ENCODE peak calls at places on chromosomes 16 and 17, in five cellular contexts. A is K562, U is HepG2, X is GM12878, R is H1. J is an unnamed sample.

GRCh38 chr17:73706858-73707257 is 62.6 kb upstream of the SDK2 start:
- DNase-seq in X (no peak), A (no peak), U (no peak), R (no peak), J (no peak)

GRCh38 chr17:82914375-82914774 is 74.6 kb upstream of the ZNF750 start:
- DNase-seq in X (no peak), U (no peak), R (no peak), A (no peak), J (no peak)

GRCh38 chr17:28570716-28571254 is 539 bp downstream of the PIGS start:
- DNase-seq in A (peak; percentile 66), X (no peak), U (peak; percentile 47), R (no peak), J (no peak)

GRCh38 chr17:66778531-66778930 is 56.4 kb upstream of the CACNG5 start:
- DNase-seq in R (no peak), U (no peak), X (no peak), A (no peak), J (no peak)

GRCh38 chr17:1736348-1737281 is 6.1 kb upstream of the SERPINF2 start:
- DNase-seq in X (no peak), A (peak; percentile 78), R (no peak), U (peak; percentile 98), J (no peak)

GRCh38 chr17:66737524-66737923 is 97.4 kb upstream of the CACNG5 start:
- DNase-seq in U (no peak), A (no peak), R (peak; percentile 19), X (no peak), J (no peak)

GRCh38 chr17:51860934-51861561 is 297.5 kb downstream of the CA10 start:
- DNase-seq in X (no peak), R (peak; percentile 43), U (peak; percentile 44), A (peak; percentile 32), J (peak; percentile 18)

GRCh38 chr17:77453613-77454559 is 313.1 kb downstream of the SEC14L1 start:
- DNase-seq in X (no peak), U (peak; percentile 98), A (peak; percentile 62), R (no peak), J (no peak)

GRCh38 chr16:79610771-79611170 is 10.2 kb upstream of the MAF start:
- DNase-seq in U (no peak), A (no peak), R (no peak), X (no peak), J (no peak)

GRCh38 chr17:57943140-57943539 is 12.1 kb downstream of the CUEDC1 start:
- DNase-seq in A (no peak), U (no peak), X (no peak), R (no peak), J (no peak)

GRCh38 chr17:81153340-81153803 is 11.9 kb upstream of the PVALEF start:
- DNase-seq in R (no peak), A (peak; percentile 70), X (no peak), U (no peak), J (no peak)

GRCh38 chr17:81030726-81031570 is 4.0 kb upstream of the BAIAP2 start:
- DNase-seq in U (peak; percentile 40), X (no peak), A (no peak), R (no peak), J (no peak)

GRCh38 chr17:2975469-2975958 is 87.9 kb downstream of the OR1D5 start:
- DNase-seq in U (peak; percentile 87), A (no peak), X (no peak), R (no peak), J (peak; percentile 90)

DNA sequence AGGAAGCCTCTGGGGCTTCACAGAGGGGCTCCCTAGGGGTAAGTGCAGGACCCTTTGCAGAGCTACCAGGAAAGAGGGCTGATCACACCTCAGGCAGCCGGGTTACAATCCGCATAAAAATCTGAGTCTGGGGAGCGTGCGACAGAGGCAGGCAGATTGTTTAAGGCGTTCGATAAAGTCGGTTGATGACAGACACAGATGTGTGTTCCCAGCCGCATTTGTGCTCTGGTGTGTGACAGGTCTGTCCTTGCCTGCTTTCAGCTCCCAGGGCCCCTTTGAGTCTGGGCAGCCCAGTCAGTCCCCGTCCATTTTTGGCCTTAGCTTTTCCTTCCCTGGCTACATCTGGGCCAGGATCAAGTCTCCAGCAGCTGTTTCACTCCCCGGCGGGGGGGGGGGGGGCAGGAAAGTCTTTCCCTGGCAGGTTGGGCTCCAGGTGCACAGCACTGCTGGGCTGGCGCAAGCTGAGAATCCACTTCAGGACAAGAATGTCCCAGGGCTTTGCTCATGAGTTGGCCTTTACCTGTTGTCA is 1.3 kb upstream of the ZACN start:
- DNase-seq in X (no peak), U (no peak), A (peak; percentile 49), R (no peak), J (no peak)
- TF ChIP-seq EZH2 in X (no peak), U (no peak), A (no peak), R (no peak), J (no peak)

GRCh38 chr17:6314311-6314710 is 120.6 kb downstream of the AIPL1 start:
- DNase-seq in A (no peak), X (no peak), R (no peak), U (no peak), J (no peak)

DNA sequence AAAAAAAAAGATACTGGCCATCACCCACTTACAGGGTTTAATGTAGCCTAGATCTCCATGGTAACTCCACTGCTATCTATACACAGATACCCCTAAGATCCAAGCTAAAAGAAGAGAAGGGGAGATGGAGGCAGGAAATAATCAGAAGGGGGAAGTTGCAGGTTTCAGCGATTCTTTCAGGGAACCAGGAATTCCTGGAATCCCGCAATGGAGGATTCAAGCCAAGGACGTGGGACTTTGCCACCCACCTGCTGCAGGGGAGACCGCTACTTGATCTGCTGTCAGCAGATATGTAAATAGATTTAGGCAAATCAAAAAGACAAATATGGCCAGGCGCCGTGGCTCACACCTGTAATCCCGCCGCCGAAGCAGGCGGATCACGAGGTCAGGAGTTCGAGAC is 121.1 kb downstream of the AIPL1 start:
- DNase-seq in R (no peak), U (no peak), A (no peak), X (no peak), J (no peak)
- TF ChIP-seq ZNF274 in R (no peak), U (no peak), A (no peak), X (no peak), J (no peak)

DNA sequence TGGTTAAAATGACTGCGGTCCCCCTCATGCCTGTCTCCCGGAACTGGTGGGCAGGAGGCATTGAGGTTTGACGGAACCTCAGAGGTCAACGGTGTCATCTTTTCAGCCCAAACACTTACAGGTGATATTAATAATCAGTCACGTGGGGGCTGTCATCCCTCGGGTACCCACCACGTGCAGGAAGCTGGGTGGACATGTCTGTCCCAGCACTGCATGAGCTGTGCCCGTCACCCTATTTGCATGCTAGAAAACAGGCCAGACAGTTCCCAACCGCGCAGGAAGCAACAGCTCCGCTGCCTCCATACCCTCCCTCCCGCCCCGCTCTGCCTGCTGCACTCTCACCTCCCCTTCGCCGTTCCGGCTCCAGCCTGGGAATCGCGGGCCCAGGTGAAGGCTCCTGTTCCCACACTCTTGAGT is 1.4 kb downstream of the SYNGR3 start:
- DNase-seq in X (peak; percentile 71), U (no peak), A (no peak), R (no peak), J (no peak)
- TF ChIP-seq EZH2 in X (no peak), U (no peak), A (no peak), R (no peak), J (no peak)

DNA sequence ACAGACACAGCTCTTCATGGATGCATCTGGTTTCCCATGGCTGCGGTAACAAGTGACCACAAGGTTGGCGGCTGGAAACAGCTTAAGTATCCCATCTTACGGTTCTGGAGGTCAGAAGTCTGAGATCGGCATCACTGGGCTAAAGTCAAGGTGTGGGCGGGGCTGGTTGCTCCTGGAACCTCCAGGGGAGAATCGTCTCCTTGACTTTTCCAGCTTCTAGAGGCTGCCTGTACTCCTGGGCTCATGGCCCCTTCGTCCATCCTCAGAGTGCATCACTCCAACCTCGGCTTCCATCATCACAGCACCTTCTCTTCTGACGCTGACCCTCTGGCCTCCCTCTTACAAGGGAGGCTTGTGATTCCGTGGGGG is 12.9 kb upstream of the CRISPLD2 start:
- DNase-seq in A (no peak), U (no peak), R (no peak), X (no peak), J (no peak)
- TF ChIP-seq ZNF274 in A (no peak), U (no peak), R (no peak), X (no peak), J (no peak)